ENCODE peak calls at places on chromosomes 12 and 14, in nine cellular contexts. K is GM04504; U is activated CD4-positive, alpha-beta T cell treated with anti-CD3 and anti-CD28 coated beads, Interleukin-2, amount 10 ng/mL, durations not matched to agents 7 days and 5 days; W is CD4-positive, alpha-beta T cell; D is lower leg skin; H is NCI-H1105; M is EL; I is right lobe of liver; G is NCI-H460. P is an unnamed sample.

GRCh38 chr12:60201891-60202290 is 606.1 kb downstream of the SLC16A7 start:
- DNase-seq in G (no peak), K (no peak), W (no peak), D (no peak), H (no peak), I (no peak), M (peak; percentile 39), U (no peak), P (no peak)

GRCh38 chr14:26963696-26964095 is 365.9 kb upstream of the NOVA1 start:
- DNase-seq in I (no peak), H (no peak), W (no peak), U (no peak), D (peak; percentile 57), G (no peak), M (no peak), K (no peak), P (no peak)

GRCh38 chr14:20460458-20461229 is 590 bp downstream of the PIP4P1 start:
- DNase-seq in D (peak; percentile 35), U (peak; percentile 66), H (peak; percentile 68), M (no peak), W (peak; percentile 49), G (no peak), K (no peak), I (no peak), P (no peak)

GRCh38 chr12:90959538-90960139 is 4.7 kb upstream of the CCER1 start:
- DNase-seq in I (no peak), G (peak; percentile 48), W (no peak), U (peak; percentile 30), D (no peak), M (peak; percentile 56), K (no peak), H (peak; percentile 18), P (peak; percentile 57)

GRCh38 chr12:114799574-114800487 is 115.9 kb upstream of the TBX3 start:
- DNase-seq in G (no peak), K (no peak), M (peak; percentile 66), D (no peak), H (no peak), U (no peak), I (peak; percentile 94), W (no peak), P (peak; percentile 13)

GRCh38 chr14:99519931-99520421 is 38.8 kb downstream of the CCNK start:
- DNase-seq in M (no peak), D (no peak), H (no peak), K (no peak), W (no peak), I (peak; percentile 12), U (no peak), G (no peak), P (no peak)

GRCh38 chr12:2354151-2354991 is 301.6 kb downstream of the CACNA1C start:
- DNase-seq in U (no peak), M (no peak), G (no peak), D (no peak), I (no peak), W (no peak), H (peak; percentile 32), K (no peak), P (no peak)

GRCh38 chr14:88518592-88519512 is 36.0 kb downstream of the PTPN21 start:
- DNase-seq in I (no peak), H (no peak), W (no peak), M (peak; percentile 66), D (no peak), G (no peak), K (peak; percentile 36), U (no peak), P (peak; percentile 47)

GRCh38 chr12:27821259-27821973 is 41.4 kb upstream of the MANSC4 start:
- DNase-seq in W (peak; percentile 13), M (peak; percentile 79), G (peak; percentile 70), I (peak; percentile 17), H (peak; percentile 49), U (peak; percentile 61), D (peak; percentile 17), K (peak; percentile 46), P (peak; percentile 76)

GRCh38 chr12:88805286-88805685 is 225.0 kb upstream of the KITLG start:
- DNase-seq in D (no peak), K (peak; percentile 53), I (no peak), H (no peak), G (no peak), M (peak; percentile 69), U (no peak), W (no peak), P (peak; percentile 64)

GRCh38 chr12:44193281-44193680 is 357.4 kb downstream of the TMEM117 start:
- DNase-seq in M (no peak), K (no peak), W (no peak), D (no peak), H (no peak), G (no peak), I (no peak), U (no peak), P (no peak)

GRCh38 chr12:10235761-10236631 is 23.3 kb downstream of the GABARAPL1 start:
- DNase-seq in M (peak; percentile 42), D (no peak), I (no peak), H (peak; percentile 22), W (peak; percentile 31), U (peak; percentile 29), G (peak; percentile 21), K (no peak), P (peak; percentile 70)

GRCh38 chr12:69321356-69321755 is 26.8 kb upstream of the LYZ start:
- DNase-seq in W (no peak), M (no peak), D (no peak), I (no peak), G (no peak), U (no peak), K (no peak), H (no peak), P (no peak)